ENCODE peak calls at places on chromosomes 7 and 10, in eight cellular contexts. B, W, H, F, L, U, S and C are unnamed samples.

GRCh38 chr7:157654350-157654749 is 317.5 kb downstream of the DNAJB6 start:
- DNase-seq in S (no peak), F (no peak), W (no peak), L (no peak), U (no peak), B (no peak), H (no peak), C (no peak)

GRCh38 chr10:5679606-5680005 is 5.0 kb upstream of the TASOR2 start:
- DNase-seq in L (no peak), B (no peak), F (no peak), W (no peak), S (no peak), U (no peak), H (no peak), C (no peak)

GRCh38 chr7:124764847-124765400 is 668 bp downstream of the GPR37 start:
- DNase-seq in W (no peak), H (peak), U (no peak), L (peak), B (no peak), S (peak), F (no peak), C (no peak)

GRCh38 chr7:100679927-100680588 is 6.5 kb downstream of the GNB2 start:
- DNase-seq in U (no peak), S (peak), H (no peak), L (peak), W (peak), F (no peak), B (no peak), C (no peak)

GRCh38 chr10:110525349-110526260 is 27.9 kb downstream of the DUSP5 start:
- DNase-seq in L (peak), U (no peak), F (no peak), S (no peak), W (no peak), H (no peak), B (no peak), C (no peak)

GRCh38 chr10:30384791-30385201 is 35.7 kb upstream of the MTPAP start:
- DNase-seq in W (no peak), H (peak), U (peak), F (no peak), B (no peak), S (peak), L (peak), C (no peak)

GRCh38 chr10:10777723-10778122 is 239.9 kb upstream of the CELF2 start:
- DNase-seq in H (no peak), S (no peak), L (no peak), W (no peak), U (no peak), B (no peak), F (no peak), C (no peak)

GRCh38 chr10:77274046-77274795 is 363.4 kb downstream of the KCNMA1 start:
- DNase-seq in U (peak), W (no peak), B (no peak), L (no peak), H (no peak), F (no peak), S (peak), C (peak)

GRCh38 chr10:67156239-67156638 is 230.4 kb downstream of the LRRTM3 start:
- DNase-seq in S (no peak), H (no peak), B (no peak), W (no peak), U (no peak), F (no peak), L (no peak), C (no peak)

GRCh38 chr10:34985823-34986222 is 104.3 kb downstream of the CUL2 start:
- DNase-seq in H (peak), U (no peak), W (no peak), B (no peak), L (peak), S (peak), F (no peak), C (no peak)

GRCh38 chr10:62858364-62858763 is 42.2 kb upstream of the EGR2 start:
- DNase-seq in S (peak), U (no peak), B (peak), W (peak), H (no peak), L (peak), F (peak), C (no peak)

DNA sequence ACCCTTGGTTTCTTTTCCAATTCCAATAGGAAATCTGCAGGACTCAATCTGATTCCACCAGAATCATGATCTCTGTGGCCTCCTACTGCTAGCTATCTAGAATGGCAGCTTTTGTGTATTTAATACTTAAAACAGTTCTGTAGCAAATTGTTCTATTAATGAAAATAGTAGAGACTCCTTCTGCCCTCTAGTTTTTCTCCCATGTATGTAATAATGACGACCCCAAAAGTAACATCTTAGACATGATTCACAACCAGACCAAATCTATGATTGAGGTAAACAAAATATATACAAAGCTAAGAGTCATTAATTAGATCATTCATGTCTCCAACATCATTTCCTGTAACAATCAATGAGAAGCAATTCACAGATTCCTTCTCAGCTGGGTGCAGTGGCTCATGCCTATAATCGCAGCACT is 259.1 kb upstream of the MKLN1 start:
- DNase-seq in L (peak), U (no peak), B (no peak), F (no peak), S (peak), H (peak), W (no peak), C (no peak)
- TF ChIP-seq CTCF in L (peak), U (peak), B (peak), F (peak), S (peak), H (peak), W (peak), C (peak)

GRCh38 chr7:95526128-95526738 is 40.5 kb downstream of the ASB4 start:
- DNase-seq in B (no peak), U (no peak), F (no peak), L (no peak), H (no peak), S (no peak), W (no peak), C (no peak)

GRCh38 chr7:95525503-95525902 is 39.8 kb downstream of the ASB4 start:
- DNase-seq in S (peak), W (no peak), B (no peak), H (no peak), U (no peak), L (no peak), F (no peak), C (no peak)

GRCh38 chr7:95529701-95530100 is 44.0 kb downstream of the ASB4 start:
- DNase-seq in S (no peak), U (no peak), W (no peak), H (no peak), L (no peak), B (no peak), F (no peak), C (no peak)

GRCh38 chr7:95527033-95527775 is 41.5 kb downstream of the ASB4 start:
- DNase-seq in W (peak), U (peak), F (peak), H (peak), L (peak), S (peak), B (peak), C (no peak)

DNA sequence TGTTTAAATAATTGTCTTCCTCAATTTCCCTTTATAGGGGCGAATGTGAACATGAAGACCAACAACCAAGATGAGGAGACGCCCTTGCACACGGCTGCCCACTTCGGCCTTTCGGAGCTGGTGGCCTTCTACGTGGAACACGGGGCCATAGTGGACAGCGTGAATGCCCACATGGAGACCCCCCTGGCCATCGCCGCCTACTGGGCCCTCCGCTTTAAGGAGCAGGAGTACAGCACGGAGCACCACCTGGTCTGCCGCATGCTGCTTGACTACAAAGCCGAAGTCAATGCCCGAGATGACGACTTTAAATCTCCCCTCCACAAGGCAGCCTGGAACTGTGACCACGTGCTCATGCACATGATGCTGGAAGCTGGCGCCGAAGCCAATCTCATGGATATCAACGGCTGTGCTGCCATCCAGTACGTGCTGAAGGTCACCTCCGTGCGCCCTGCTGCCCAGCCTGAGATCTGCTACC is 42.1 kb downstream of the ASB4 start:
- DNase-seq in B (no peak), F (no peak), S (no peak), U (no peak), L (no peak), W (no peak), H (no peak), C (no peak)
- TF ChIP-seq CTCF in B (no peak), F (no peak), S (no peak), U (no peak), L (no peak), W (no peak), H (no peak), C (no peak)

DNA sequence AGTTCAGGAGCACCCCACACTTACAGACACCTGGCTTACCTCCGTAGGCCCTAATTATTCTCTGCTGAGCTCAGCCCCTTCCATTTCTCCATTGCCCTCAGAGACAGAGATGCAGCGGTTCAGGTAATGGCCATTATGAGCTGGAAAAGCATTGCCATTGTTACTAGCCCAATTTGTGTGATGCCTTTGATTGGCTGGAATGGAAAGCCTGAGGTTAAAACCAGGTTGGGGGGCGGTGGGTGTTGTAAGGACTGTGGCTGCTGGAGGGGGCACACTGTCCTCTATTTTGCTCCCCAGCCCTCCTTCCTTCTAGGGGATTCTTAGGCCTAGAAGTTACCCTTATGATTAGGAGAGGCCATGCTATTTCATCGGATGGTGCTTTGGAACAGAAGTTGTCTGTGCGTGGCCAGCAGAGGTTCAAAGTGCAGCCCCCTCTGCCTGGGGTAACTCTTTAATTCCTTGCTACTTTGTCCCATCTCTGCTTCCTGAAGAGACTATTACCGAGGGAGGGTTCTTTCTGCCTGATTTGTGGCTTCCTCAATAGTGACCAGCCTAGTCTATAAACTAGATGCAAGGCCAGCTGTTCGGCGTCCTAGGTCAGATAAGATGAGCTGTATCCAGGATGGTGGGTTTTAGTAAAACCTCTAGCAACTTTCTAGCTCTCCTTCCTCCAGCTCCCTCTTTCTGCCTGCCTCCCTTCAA is 14.2 kb upstream of the ACSL5 start:
- DNase-seq in L (no peak), S (no peak), F (no peak), H (no peak), W (no peak), U (no peak), B (no peak), C (no peak)
- TF ChIP-seq CTCF in L (no peak), S (no peak), F (no peak), H (no peak), W (no peak), U (no peak), B (no peak), C (no peak)

DNA sequence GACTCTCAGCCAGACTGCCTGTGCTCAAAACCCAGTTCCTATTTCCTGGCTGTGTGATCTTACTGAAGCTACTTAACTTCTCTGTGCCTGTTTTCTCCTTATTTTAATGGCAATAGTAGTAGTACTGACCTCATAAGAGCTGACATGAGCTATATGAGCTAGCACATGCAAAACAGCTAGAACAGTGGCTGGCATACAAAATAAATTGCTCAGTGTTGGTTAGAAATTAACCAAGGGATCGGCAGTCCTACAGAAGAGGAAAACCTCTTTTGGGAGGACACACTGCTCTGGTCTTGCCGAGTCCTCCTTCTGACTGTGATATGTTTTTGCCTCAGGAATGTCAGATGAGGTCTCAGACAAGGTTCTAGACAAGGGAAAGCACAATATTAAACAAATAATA is 322.6 kb downstream of the GRM8 start:
- DNase-seq in S (no peak), F (no peak), H (no peak), L (no peak), U (no peak), B (no peak), W (no peak), C (no peak)
- TF ChIP-seq CTCF in S (no peak), F (no peak), H (no peak), L (no peak), U (no peak), B (no peak), W (no peak), C (no peak)

DNA sequence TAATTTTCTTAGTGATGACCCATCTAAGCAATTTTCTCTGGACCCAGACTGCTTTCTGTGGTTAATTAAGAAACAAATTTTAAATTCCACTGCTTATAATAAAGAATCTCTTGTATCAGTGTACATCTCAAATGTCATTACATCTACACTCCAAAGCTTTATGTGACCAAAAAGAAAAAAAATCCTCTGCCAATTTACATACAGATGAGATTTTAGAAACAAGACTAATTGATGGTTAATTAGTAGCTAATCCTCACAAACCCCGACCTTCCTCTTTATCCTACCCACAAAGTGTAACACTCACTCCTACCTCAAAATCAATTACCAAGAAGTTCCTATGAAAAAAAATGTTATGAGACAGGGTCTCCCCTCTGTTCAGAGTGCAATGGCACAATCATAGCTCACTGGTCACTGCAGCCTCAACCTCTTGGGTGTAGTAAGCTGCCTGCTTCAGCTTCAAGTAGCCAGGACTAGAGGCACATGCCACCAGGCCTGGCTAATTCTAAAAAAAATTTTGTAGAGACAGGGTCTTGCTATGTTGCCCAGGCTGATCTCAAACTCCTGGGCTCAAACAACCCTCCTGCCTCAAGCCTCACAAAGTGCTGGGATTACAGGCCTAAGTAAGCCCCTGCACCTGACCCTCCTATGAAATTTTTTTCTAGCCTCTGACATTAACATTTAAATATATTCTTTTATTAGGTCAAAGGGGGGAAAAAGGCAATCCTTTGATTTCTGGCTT is 14.8 kb downstream of the KIF5B start:
- DNase-seq in L (no peak), F (no peak), H (no peak), S (no peak), U (no peak), B (no peak), W (no peak), C (no peak)
- TF ChIP-seq CTCF in L (no peak), F (no peak), H (no peak), S (no peak), U (no peak), B (no peak), W (no peak), C (no peak)

DNA sequence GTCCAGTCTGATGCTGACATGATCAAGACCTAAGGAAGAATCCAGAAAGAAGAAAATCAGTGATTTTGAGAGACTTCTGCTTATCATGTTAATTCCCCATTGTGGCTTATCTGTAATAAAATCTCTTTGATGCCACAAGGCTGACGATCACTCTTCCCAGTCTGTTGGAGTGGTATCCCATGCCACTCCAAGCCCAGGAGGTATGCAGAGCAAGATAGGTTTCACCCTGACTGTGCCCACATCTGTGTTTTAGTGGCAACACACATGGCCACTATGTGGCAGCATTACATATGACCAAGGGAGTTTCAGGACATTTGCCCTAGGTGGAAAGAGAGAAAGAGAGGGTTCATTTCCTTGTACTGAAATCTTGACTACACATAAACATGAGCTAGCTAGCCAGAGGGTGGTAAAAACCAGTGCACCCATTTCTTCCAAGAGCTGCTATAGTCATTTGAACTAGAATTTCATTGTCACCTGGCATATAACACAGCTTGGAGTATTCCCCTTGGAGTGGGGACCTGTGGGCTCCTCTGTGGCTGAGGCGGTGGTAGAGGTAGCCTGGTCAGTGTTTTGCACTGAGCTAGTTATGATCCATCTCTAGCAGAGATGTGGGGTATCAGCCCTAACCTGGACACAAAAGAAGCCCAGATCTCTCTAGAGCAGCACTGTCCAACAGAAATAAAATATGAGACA is 20.8 kb downstream of the LAMB4 start:
- DNase-seq in U (no peak), B (no peak), L (peak), S (no peak), W (no peak), H (peak), F (no peak), C (no peak)
- TF ChIP-seq CTCF in U (peak), B (no peak), L (peak), S (peak), W (no peak), H (peak), F (peak), C (peak)

DNA sequence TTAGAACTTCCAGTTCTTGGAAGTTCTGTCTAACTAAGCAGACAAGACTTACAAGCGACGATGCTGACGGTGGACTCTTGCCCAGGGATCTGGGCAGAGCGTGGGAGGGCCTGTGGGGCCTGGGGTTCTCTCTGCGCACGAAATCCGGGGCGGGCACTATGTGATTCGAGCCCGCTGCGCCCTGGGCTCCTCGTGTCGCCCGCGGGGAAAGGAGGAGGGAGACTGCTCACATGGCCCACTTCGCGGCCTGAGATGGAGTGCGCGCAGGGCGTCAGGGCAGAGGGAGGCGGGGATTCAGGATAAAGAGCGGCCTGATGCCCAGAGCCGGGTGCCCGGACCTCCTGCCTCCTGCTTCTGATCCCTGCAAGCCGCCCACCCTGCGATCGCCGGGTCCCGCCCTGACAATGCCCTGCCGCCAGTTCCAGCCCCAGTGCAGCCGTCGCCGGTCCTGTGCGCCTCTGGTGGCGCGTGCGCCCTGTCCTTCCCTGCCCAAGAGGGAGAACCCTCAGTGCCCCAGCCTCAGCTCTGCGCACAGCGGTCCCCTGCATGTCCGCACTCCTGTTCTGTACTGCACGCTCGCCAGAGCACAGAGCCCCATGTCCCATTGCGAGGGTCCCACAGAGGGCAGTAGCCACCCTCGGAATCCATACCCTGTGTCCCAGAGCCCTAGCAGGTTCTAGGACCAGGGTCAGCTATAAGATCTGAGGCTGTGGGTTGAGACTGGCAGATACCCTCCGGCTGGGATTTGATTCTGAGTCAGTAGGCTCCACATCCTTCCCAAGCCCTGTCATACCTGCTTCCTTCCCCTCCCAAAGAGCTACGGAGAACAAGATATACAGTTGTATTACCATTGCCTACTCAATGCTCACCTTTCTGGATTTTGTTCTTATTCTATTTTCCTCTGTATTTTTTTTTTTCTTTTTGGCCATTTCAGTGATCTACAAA is 99.4 kb upstream of the TMEM106B start:
- DNase-seq in H (peak), W (no peak), U (no peak), F (no peak), L (peak), B (no peak), S (no peak), C (no peak)
- TF ChIP-seq CTCF in H (no peak), W (no peak), U (peak), F (no peak), L (no peak), B (no peak), S (no peak), C (peak)

DNA sequence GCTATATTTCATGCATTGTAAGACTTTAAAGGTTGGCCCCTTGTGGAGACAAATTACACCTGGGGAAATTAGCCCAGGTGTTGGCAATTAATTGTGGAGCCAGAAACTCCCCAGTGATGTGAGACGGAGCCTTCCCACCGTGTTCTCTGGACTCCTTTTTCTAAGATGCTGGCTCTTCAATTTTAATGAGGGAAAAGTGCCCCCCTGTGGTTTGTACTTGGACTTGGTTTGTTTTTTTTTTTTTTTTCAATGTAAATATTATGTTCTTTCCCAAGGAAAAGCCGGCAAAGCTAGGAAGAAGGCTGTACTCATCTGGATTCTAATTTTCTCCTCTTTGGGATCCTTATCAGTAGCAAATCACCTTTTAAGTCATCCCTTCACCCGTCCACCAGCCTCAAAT is 20.2 kb upstream of the ST8SIA6 start:
- DNase-seq in L (peak), W (no peak), H (peak), B (no peak), F (no peak), S (peak), U (no peak), C (no peak)
- TF ChIP-seq CTCF in L (peak), W (no peak), H (peak), B (peak), F (no peak), S (peak), U (no peak), C (peak)